ENCODE peak calls at places on chromosome 5, in five cellular contexts. V is IMR-90; K is HepG2; W is astrocyte; E is naive thymus-derived CD4-positive, alpha-beta T cell. X is an unnamed sample.

GRCh38 chr5:639584-640213 is 27.6 kb downstream of the CEP72 start:
- DNase-seq in V (no peak), K (no peak), W (no peak), E (no peak), X (no peak)

GRCh38 chr5:106780355-106780754 is 890.4 kb downstream of the EFNA5 start:
- DNase-seq in K (no peak), E (no peak), V (no peak), W (no peak), X (no peak)

GRCh38 chr5:77211691-77212047 is 1.2 kb downstream of the PDE8B start:
- DNase-seq in V (no peak), K (no peak), E (no peak), W (no peak), X (no peak)

GRCh38 chr5:32443145-32443540 is 1.4 kb downstream of the ZFR start:
- DNase-seq in K (no peak), W (peak; percentile 16), E (no peak), V (peak; percentile 57), X (no peak)

GRCh38 chr5:138911441-138911840 is 36.3 kb upstream of the LRRTM2 start:
- DNase-seq in E (no peak), W (peak; percentile 78), K (no peak), V (no peak), X (no peak)

GRCh38 chr5:173901705-173902104 is 13.6 kb downstream of the CPEB4 start:
- DNase-seq in E (no peak), W (no peak), K (no peak), V (no peak), X (no peak)

GRCh38 chr5:81719743-81720142 is 31.2 kb downstream of the SSBP2 start:
- DNase-seq in E (no peak), W (no peak), K (no peak), V (no peak), X (no peak)

GRCh38 chr5:39539470-39539869 is 114.7 kb upstream of the DAB2 start:
- DNase-seq in K (no peak), V (no peak), W (no peak), E (no peak), X (no peak)

GRCh38 chr5:163730206-163730782 is 224.9 kb downstream of the MAT2B start:
- DNase-seq in K (no peak), E (no peak), V (no peak), W (no peak), X (no peak)

GRCh38 chr5:173639-174600 is 17.4 kb upstream of the LRRC14B start:
- DNase-seq in V (no peak), E (no peak), W (no peak), K (no peak), X (no peak)

GRCh38 chr5:150604894-150605440 is 35.5 kb upstream of the SYNPO start:
- DNase-seq in K (no peak), V (no peak), W (no peak), E (no peak), X (no peak)

GRCh38 chr5:68757813-68758212 is 336.0 kb upstream of the SLC30A5 start:
- DNase-seq in E (no peak), V (no peak), W (no peak), K (no peak), X (no peak)

GRCh38 chr5:117246386-117246785 is 671.8 kb upstream of the SEMA6A start:
- DNase-seq in K (no peak), E (no peak), V (no peak), W (no peak), X (peak; percentile 67)

GRCh38 chr5:150058480-150059126 is 27.8 kb downstream of the CSF1R start:
- DNase-seq in V (peak; percentile 82), E (no peak), W (peak; percentile 48), K (no peak), X (no peak)

GRCh38 chr5:153711755-153712154 is 221.3 kb downstream of the GRIA1 start:
- DNase-seq in W (no peak), E (no peak), K (no peak), V (peak; percentile 6), X (no peak)

GRCh38 chr5:90871356-90871755 is 312.8 kb downstream of the ADGRV1 start:
- DNase-seq in W (no peak), E (no peak), K (no peak), V (no peak), X (no peak)

GRCh38 chr5:162227075-162227474 is 159.5 kb downstream of the GABRG2 start:
- DNase-seq in W (no peak), V (no peak), K (no peak), E (no peak), X (no peak)

GRCh38 chr5:133741818-133742355 is 129.5 kb upstream of the FSTL4 start:
- DNase-seq in E (no peak), V (no peak), W (no peak), K (no peak), X (no peak)

GRCh38 chr5:172630482-172630881 is 10.6 kb upstream of the NEURL1B start:
- DNase-seq in W (no peak), V (no peak), E (no peak), K (no peak), X (no peak)

GRCh38 chr5:153835891-153836515 is 202.7 kb downstream of the FAM114A2 start:
- DNase-seq in W (no peak), E (no peak), V (no peak), K (no peak), X (no peak)

GRCh38 chr5:172985596-172985995 is 2.0 kb downstream of the ATP6V0E1 start:
- DNase-seq in E (no peak), W (no peak), V (no peak), K (no peak), X (no peak)

GRCh38 chr5:130605200-130605599 is 559.9 kb downstream of the HINT1 start:
- DNase-seq in W (no peak), E (no peak), V (no peak), K (no peak), X (no peak)

GRCh38 chr5:120062515-120062917 is 401.6 kb upstream of the PRR16 start:
- DNase-seq in W (peak; percentile 82), K (no peak), E (no peak), V (peak; percentile 61), X (no peak)

GRCh38 chr5:91103353-91104061 is 279.6 kb downstream of the ARRDC3 start:
- DNase-seq in W (no peak), V (peak; percentile 26), K (no peak), E (no peak), X (no peak)

DNA sequence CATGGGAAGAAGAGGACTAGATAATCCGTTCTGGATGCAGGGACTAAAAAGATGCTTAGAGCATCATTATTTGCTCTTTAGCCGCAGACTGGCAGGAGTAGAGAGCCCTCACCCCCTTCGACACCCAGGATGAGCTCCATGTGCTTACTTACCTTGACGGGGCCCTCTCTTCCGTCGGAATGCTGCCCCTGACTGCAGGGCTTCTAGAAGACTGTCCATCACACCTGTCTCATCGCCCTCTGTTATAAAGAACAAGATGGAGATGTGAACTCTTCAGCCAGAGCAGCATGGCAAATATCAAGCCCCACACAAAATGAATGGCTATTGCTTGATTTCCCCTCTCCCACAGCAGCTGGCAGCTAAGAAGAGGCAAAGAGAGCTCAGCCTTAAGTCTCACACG is 35.1 kb downstream of the PCDHGC5 start:
- DNase-seq in V (no peak), W (no peak), E (no peak), K (no peak), X (no peak)
- H3K36me3 ChIP-seq in V (no peaks in the 10 kb centered on the region), W (peaks cover 21% of the 10 kb centered on the region), E (peaks cover 66% of the 10 kb centered on the region), K (peaks cover 80% of the 10 kb centered on the region), X (peaks cover 4% of the 10 kb centered on the region)

GRCh38 chr5:143700994-143701393 is 111.0 kb upstream of the HMHB1 start:
- DNase-seq in V (no peak), W (no peak), K (no peak), E (no peak), X (no peak)
- H3K4me3 ChIP-seq in V (no peak overlapping the region), W (no peak overlapping the region), K (no peak overlapping the region), E (no peak overlapping the region), X (no peak overlapping the region)

DNA sequence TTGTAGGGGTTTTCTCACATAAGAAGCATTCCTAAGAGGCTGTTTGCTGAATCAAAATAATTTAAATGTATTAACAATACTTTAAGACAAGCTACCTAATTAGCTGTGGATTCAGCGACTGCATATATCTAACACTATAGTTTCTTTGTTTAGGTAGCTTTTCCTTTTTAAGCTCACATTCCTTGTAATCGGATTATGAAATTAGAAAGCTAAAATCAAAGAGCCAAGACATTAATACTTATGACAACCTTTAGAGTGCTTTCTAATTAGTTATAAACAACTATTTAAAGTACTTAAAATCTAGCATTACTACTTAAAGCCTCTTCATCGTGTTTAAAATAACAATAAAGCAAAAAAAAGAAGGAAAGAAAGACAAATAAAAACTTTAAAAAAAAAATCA is 137.3 kb upstream of the RETREG1 start:
- DNase-seq in K (no peak), V (no peak), W (no peak), E (no peak), X (no peak)
- H3K36me3 ChIP-seq in K (no peaks in the 10 kb centered on the region), V (peaks cover 48% of the 10 kb centered on the region), W (peaks cover 51% of the 10 kb centered on the region), E (no peaks in the 10 kb centered on the region), X (peaks cover 3% of the 10 kb centered on the region)

GRCh38 chr5:10423009-10423408 is 18.7 kb upstream of the ROPN1L start:
- DNase-seq in W (no peak), E (no peak), V (no peak), K (no peak), X (no peak)

GRCh38 chr5:10420468-10420867 is 21.2 kb upstream of the ROPN1L start:
- DNase-seq in V (no peak), W (no peak), E (no peak), K (no peak), X (no peak)

GRCh38 chr5:10420926-10421325 is 20.8 kb upstream of the ROPN1L start:
- DNase-seq in K (no peak), V (peak; percentile 54), W (peak; percentile 29), E (no peak), X (no peak)

GRCh38 chr5:10424124-10424731 is 17.5 kb upstream of the ROPN1L start:
- DNase-seq in W (peak; percentile 16), V (peak; percentile 44), E (no peak), K (peak; percentile 13), X (peak; percentile 25)

GRCh38 chr5:10421841-10422691 is 19.6 kb upstream of the ROPN1L start:
- DNase-seq in E (peak; percentile 25), K (no peak), V (no peak), W (no peak), X (no peak)
- H3K4me3 ChIP-seq in E (no peak overlapping the region), K (no peak overlapping the region), V (no peak overlapping the region), W (no peak overlapping the region), X (no peak overlapping the region)

DNA sequence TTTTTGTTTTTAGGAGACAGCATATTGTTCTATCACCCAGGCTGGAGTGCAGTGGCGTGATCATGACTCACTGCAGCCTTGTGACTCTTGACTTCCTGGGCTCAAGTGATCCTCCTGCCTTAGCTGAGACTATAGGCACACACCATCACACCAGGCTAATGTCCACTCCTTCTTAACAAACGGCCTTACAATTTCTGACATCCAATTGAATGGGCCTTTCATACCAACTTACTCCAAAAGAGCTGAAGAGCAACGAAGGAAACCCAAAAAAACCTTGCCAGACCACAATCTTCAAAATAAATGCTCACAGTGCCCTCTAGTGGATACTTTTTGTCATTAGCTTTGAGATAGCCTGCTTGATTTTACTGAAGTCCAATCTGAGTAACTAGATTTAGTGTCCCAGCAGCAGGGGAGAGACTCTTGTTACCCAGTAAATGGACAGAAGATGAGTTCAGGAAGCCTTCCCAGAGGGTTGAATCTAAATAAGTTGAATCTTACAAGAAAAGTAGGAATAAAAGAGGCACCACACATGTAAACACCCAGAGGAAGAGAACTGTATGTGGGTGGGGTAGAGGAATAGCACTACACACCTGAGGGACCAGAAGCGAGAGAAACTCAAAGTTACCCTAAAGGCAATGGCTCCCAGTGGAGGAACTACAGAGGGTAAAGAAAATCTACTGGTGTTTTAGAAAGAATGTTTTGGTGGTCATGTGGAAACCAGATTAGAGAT is 9.3 kb downstream of the ZNF622 start:
- DNase-seq in V (peak; percentile 72), W (peak; percentile 72), K (peak; percentile 48), E (peak; percentile 25), X (peak; percentile 60)
- H3K36me3 ChIP-seq in V (peaks cover 31% of the 10 kb centered on the region), W (peaks cover 55% of the 10 kb centered on the region), K (peaks cover 76% of the 10 kb centered on the region), E (peaks cover 53% of the 10 kb centered on the region), X (peaks cover 2% of the 10 kb centered on the region)

X was measured in Caco-2.